ENCODE peak calls at places on chromosome 12, in seven cellular contexts. One of them, this sample, is unnamed.
A peak's percentile ranks its signal among the peaks of the same experiment; 100 is the strongest.

GRCh38 chr12:108190529-108190928 is 61.4 kb downstream of the WSCD2 start:
- DNase-seq in stomach: no peak
- DNase-seq in IMR-90: no peak
- DNase-seq in A549: no peak
- DNase-seq in neural crest cell: no peak
- DNase-seq in epithelial cell of esophagus: no peak
- DNase-seq in SK-N-SH: no peak
- DNase-seq in this sample: no peak

GRCh38 chr12:80567391-80567790 is 123.4 kb downstream of the PTPRQ start:
- DNase-seq in A549: no peak
- DNase-seq in epithelial cell of esophagus: peak; percentile 60
- DNase-seq in stomach: no peak
- DNase-seq in neural crest cell: no peak
- DNase-seq in SK-N-SH: no peak
- DNase-seq in IMR-90: peak; percentile 64
- DNase-seq in this sample: no peak

GRCh38 chr12:122955151-122955550 is 11.1 kb downstream of the ABCB9 start:
- DNase-seq in neural crest cell: no peak
- DNase-seq in IMR-90: no peak
- DNase-seq in SK-N-SH: peak; percentile 3
- DNase-seq in A549: no peak
- DNase-seq in stomach: no peak
- DNase-seq in epithelial cell of esophagus: no peak
- DNase-seq in this sample: no peak

GRCh38 chr12:79063258-79063657 is 198.7 kb downstream of the SYT1 start:
- DNase-seq in stomach: no peak
- DNase-seq in neural crest cell: no peak
- DNase-seq in IMR-90: peak; percentile 37
- DNase-seq in epithelial cell of esophagus: no peak
- DNase-seq in A549: no peak
- DNase-seq in SK-N-SH: no peak
- DNase-seq in this sample: no peak

GRCh38 chr12:50081096-50081808 is 3.9 kb upstream of the SMARCD1 start:
- DNase-seq in epithelial cell of esophagus: no peak
- DNase-seq in stomach: no peak
- DNase-seq in A549: no peak
- DNase-seq in neural crest cell: no peak
- DNase-seq in IMR-90: no peak
- DNase-seq in SK-N-SH: no peak
- DNase-seq in this sample: no peak

GRCh38 chr12:57179331-57180086 is 32.1 kb upstream of the LRP1-AS start:
- DNase-seq in A549: no peak
- DNase-seq in stomach: no peak
- DNase-seq in neural crest cell: no peak
- DNase-seq in SK-N-SH: no peak
- DNase-seq in epithelial cell of esophagus: no peak
- DNase-seq in IMR-90: no peak
- DNase-seq in this sample: no peak

GRCh38 chr12:57720606-57721595 is 17.6 kb downstream of the AGAP2 start:
- DNase-seq in neural crest cell: no peak
- DNase-seq in A549: no peak
- DNase-seq in stomach: no peak
- DNase-seq in IMR-90: no peak
- DNase-seq in epithelial cell of esophagus: no peak
- DNase-seq in SK-N-SH: no peak
- DNase-seq in this sample: no peak

GRCh38 chr12:111757361-111758119 is 9.2 kb upstream of the ALDH2 start:
- DNase-seq in IMR-90: peak; percentile 65
- DNase-seq in SK-N-SH: no peak
- DNase-seq in stomach: peak; percentile 62
- DNase-seq in epithelial cell of esophagus: no peak
- DNase-seq in neural crest cell: no peak
- DNase-seq in A549: no peak
- DNase-seq in this sample: no peak

GRCh38 chr12:100184549-100184948 is 16.1 kb upstream of the ACTR6 start:
- DNase-seq in stomach: no peak
- DNase-seq in A549: no peak
- DNase-seq in SK-N-SH: no peak
- DNase-seq in epithelial cell of esophagus: no peak
- DNase-seq in IMR-90: no peak
- DNase-seq in neural crest cell: no peak
- DNase-seq in this sample: no peak

GRCh38 chr12:104482113-104482512 is 25.4 kb downstream of the CHST11 start:
- DNase-seq in IMR-90: no peak
- DNase-seq in neural crest cell: no peak
- DNase-seq in SK-N-SH: no peak
- DNase-seq in stomach: no peak
- DNase-seq in A549: no peak
- DNase-seq in epithelial cell of esophagus: no peak
- DNase-seq in this sample: no peak

GRCh38 chr12:88650715-88651114 is 70.4 kb upstream of the KITLG start:
- DNase-seq in A549: no peak
- DNase-seq in neural crest cell: no peak
- DNase-seq in epithelial cell of esophagus: peak; percentile 92
- DNase-seq in IMR-90: peak; percentile 89
- DNase-seq in SK-N-SH: no peak
- DNase-seq in stomach: no peak
- DNase-seq in this sample: no peak

GRCh38 chr12:11716794-11717532 is 67.5 kb downstream of the ETV6 start:
- DNase-seq in IMR-90: peak; percentile 56
- DNase-seq in SK-N-SH: peak; percentile 26
- DNase-seq in stomach: no peak
- DNase-seq in neural crest cell: no peak
- DNase-seq in epithelial cell of esophagus: peak; percentile 31
- DNase-seq in A549: no peak
- DNase-seq in this sample: no peak

GRCh38 chr12:70338531-70338930 is 27.6 kb upstream of the KCNMB4 start:
- DNase-seq in SK-N-SH: no peak
- DNase-seq in neural crest cell: no peak
- DNase-seq in IMR-90: peak; percentile 23
- DNase-seq in A549: no peak
- DNase-seq in epithelial cell of esophagus: no peak
- DNase-seq in stomach: no peak
- DNase-seq in this sample: no peak

GRCh38 chr12:69534389-69534822 is 50.9 kb upstream of the CCT2 start:
- DNase-seq in epithelial cell of esophagus: peak; percentile 98
- DNase-seq in A549: peak; percentile 30
- DNase-seq in SK-N-SH: no peak
- DNase-seq in IMR-90: peak; percentile 100
- DNase-seq in neural crest cell: peak; percentile 26
- DNase-seq in stomach: no peak
- DNase-seq in this sample: no peak

GRCh38 chr12:59268295-59268809 is 327.5 kb upstream of the SLC16A7 start:
- DNase-seq in stomach: no peak
- DNase-seq in IMR-90: no peak
- DNase-seq in neural crest cell: no peak
- DNase-seq in epithelial cell of esophagus: no peak
- DNase-seq in SK-N-SH: no peak
- DNase-seq in A549: no peak
- DNase-seq in this sample: no peak

GRCh38 chr12:123019841-123020138 is 39.3 kb downstream of the ARL6IP4 start:
- DNase-seq in A549: no peak
- DNase-seq in SK-N-SH: no peak
- DNase-seq in epithelial cell of esophagus: no peak
- DNase-seq in neural crest cell: no peak
- DNase-seq in IMR-90: no peak
- DNase-seq in stomach: no peak
- DNase-seq in this sample: no peak

GRCh38 chr12:45433441-45433868 is 217.6 kb downstream of the ANO6 start:
- DNase-seq in stomach: no peak
- DNase-seq in SK-N-SH: no peak
- DNase-seq in epithelial cell of esophagus: no peak
- DNase-seq in neural crest cell: no peak
- DNase-seq in IMR-90: no peak
- DNase-seq in A549: no peak
- DNase-seq in this sample: no peak

GRCh38 chr12:69097619-69098368 is 141.6 kb upstream of the CPSF6 start:
- DNase-seq in stomach: no peak
- DNase-seq in SK-N-SH: no peak
- DNase-seq in IMR-90: no peak
- DNase-seq in epithelial cell of esophagus: peak; percentile 41
- DNase-seq in neural crest cell: no peak
- DNase-seq in A549: no peak
- DNase-seq in this sample: no peak

GRCh38 chr12:115811066-115811465 is 466.4 kb downstream of the MED13L start:
- DNase-seq in epithelial cell of esophagus: no peak
- DNase-seq in SK-N-SH: no peak
- DNase-seq in stomach: no peak
- DNase-seq in A549: no peak
- DNase-seq in neural crest cell: no peak
- DNase-seq in IMR-90: no peak
- DNase-seq in this sample: no peak

GRCh38 chr12:106722854-106723253 is 51.6 kb upstream of the RIC8B start:
- DNase-seq in stomach: no peak
- DNase-seq in neural crest cell: no peak
- DNase-seq in IMR-90: no peak
- DNase-seq in epithelial cell of esophagus: no peak
- DNase-seq in SK-N-SH: no peak
- DNase-seq in A549: no peak
- DNase-seq in this sample: no peak

GRCh38 chr12:55515696-55516095 is 23.5 kb downstream of the OR6C68 start:
- DNase-seq in SK-N-SH: no peak
- DNase-seq in stomach: no peak
- DNase-seq in A549: no peak
- DNase-seq in IMR-90: no peak
- DNase-seq in epithelial cell of esophagus: no peak
- DNase-seq in neural crest cell: no peak
- DNase-seq in this sample: no peak

GRCh38 chr12:123078114-123078465 is 72.8 kb downstream of the PITPNM2 start:
- DNase-seq in stomach: no peak
- DNase-seq in epithelial cell of esophagus: no peak
- DNase-seq in A549: no peak
- DNase-seq in IMR-90: no peak
- DNase-seq in neural crest cell: no peak
- DNase-seq in SK-N-SH: peak; percentile 38
- DNase-seq in this sample: no peak

GRCh38 chr12:106147956-106148355 is 9.2 kb upstream of the NUAK1 start:
- DNase-seq in SK-N-SH: peak; percentile 83
- DNase-seq in neural crest cell: no peak
- DNase-seq in epithelial cell of esophagus: no peak
- DNase-seq in IMR-90: no peak
- DNase-seq in stomach: peak; percentile 84
- DNase-seq in A549: no peak
- DNase-seq in this sample: no peak

GRCh38 chr12:105201389-105201788 is 34.6 kb downstream of the APPL2 start:
- DNase-seq in neural crest cell: no peak
- DNase-seq in A549: no peak
- DNase-seq in epithelial cell of esophagus: no peak
- DNase-seq in stomach: peak; percentile 41
- DNase-seq in IMR-90: no peak
- DNase-seq in SK-N-SH: no peak
- DNase-seq in this sample: no peak

GRCh38 chr12:65306603-65307501 is 28.4 kb downstream of the MSRB3 start:
- DNase-seq in SK-N-SH: peak; percentile 57
- DNase-seq in stomach: no peak
- DNase-seq in IMR-90: peak; percentile 75
- DNase-seq in neural crest cell: peak; percentile 23
- DNase-seq in A549: peak; percentile 25
- DNase-seq in epithelial cell of esophagus: peak; percentile 67
- DNase-seq in this sample: no peak

GRCh38 chr12:10113085-10113484 is 14.3 kb upstream of the CLEC1A start:
- DNase-seq in IMR-90: peak; percentile 43
- DNase-seq in SK-N-SH: no peak
- DNase-seq in A549: no peak
- DNase-seq in epithelial cell of esophagus: no peak
- DNase-seq in neural crest cell: no peak
- DNase-seq in stomach: no peak
- DNase-seq in this sample: no peak
- TF ChIP-seq CTCF in IMR-90: no peak
- TF ChIP-seq CTCF in SK-N-SH: no peak
- TF ChIP-seq CTCF in A549: no peak
- TF ChIP-seq CTCF in epithelial cell of esophagus: no peak
- TF ChIP-seq CTCF in neural crest cell: no peak
- TF ChIP-seq CTCF in stomach: no peak
- TF ChIP-seq CTCF in this sample: no peak

DNA sequence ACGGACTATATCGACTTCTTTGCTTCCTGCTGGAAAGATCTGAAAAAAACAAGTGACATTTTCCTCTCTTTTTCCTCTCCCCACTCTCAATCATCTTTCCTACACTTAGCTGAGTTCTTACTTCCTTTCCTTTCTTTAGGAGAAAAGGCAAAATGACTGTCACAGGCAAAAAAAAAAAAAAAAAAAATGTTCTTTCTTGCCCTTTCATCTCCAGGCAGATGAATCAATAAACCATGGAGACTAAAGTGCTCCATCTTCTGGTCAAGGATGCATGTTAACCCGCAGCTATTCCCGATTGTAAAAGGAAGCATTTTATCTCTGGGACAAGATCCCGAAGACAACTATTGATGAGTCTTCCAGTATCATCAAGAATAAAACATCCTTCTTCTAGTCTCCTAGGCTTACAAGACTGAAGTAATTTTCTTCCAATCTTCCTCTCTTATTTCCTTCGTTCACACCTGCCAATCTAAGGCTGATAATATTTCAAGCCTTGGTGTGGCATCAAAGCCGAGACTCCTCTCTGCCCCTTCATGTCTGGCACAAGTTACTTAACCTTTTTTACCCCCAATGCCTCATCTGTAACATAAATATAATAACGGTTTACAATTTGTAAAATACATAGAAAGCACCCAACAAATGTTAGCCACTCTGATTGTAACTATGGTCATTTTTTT is 94.2 kb upstream of the PLEKHG7 start:
- DNase-seq in neural crest cell: no peak
- DNase-seq in epithelial cell of esophagus: peak; percentile 70
- DNase-seq in stomach: no peak
- DNase-seq in A549: peak; percentile 27
- DNase-seq in SK-N-SH: peak; percentile 21
- DNase-seq in IMR-90: peak; percentile 67
- DNase-seq in this sample: no peak
- TF ChIP-seq CTCF in neural crest cell: peak; percentile 63
- TF ChIP-seq CTCF in epithelial cell of esophagus: peak; percentile 71
- TF ChIP-seq CTCF in stomach: no peak
- TF ChIP-seq CTCF in A549: peak; percentile 67
- TF ChIP-seq CTCF in SK-N-SH: peak; percentile 65
- TF ChIP-seq CTCF in IMR-90: peak; percentile 70
- TF ChIP-seq CTCF in this sample: no peak

GRCh38 chr12:16352481-16352880 is 5.0 kb downstream of the MGST1 start:
- DNase-seq in neural crest cell: no peak
- DNase-seq in IMR-90: peak; percentile 73
- DNase-seq in epithelial cell of esophagus: peak; percentile 48
- DNase-seq in SK-N-SH: no peak
- DNase-seq in stomach: no peak
- DNase-seq in A549: no peak
- DNase-seq in this sample: no peak
- TF ChIP-seq CTCF in neural crest cell: no peak
- TF ChIP-seq CTCF in IMR-90: no peak
- TF ChIP-seq CTCF in epithelial cell of esophagus: no peak
- TF ChIP-seq CTCF in SK-N-SH: no peak
- TF ChIP-seq CTCF in stomach: no peak
- TF ChIP-seq CTCF in A549: no peak
- TF ChIP-seq CTCF in this sample: no peak

DNA sequence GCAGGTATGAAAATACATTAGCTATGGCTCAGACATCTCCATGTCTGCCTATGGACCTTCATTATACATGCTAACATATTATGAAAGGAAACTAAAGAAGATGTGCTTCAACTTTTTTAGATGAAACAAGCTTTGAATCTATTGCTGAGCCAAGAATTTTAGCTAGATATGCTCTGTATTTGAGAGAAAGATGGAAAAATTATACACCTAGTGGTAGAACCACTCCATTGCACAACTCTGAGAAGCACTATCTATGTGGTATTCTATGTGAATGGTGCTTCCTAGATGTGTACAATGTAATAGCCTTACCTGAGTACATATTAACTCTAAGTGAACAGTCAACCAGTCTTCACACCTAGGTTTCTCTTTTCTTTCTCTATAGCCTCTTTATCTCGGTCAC is 17.3 kb downstream of the EPYC start:
- DNase-seq in neural crest cell: no peak
- DNase-seq in A549: no peak
- DNase-seq in stomach: no peak
- DNase-seq in IMR-90: no peak
- DNase-seq in SK-N-SH: no peak
- DNase-seq in epithelial cell of esophagus: no peak
- DNase-seq in this sample: no peak
- TF ChIP-seq CTCF in neural crest cell: peak; percentile 45
- TF ChIP-seq CTCF in A549: no peak
- TF ChIP-seq CTCF in stomach: no peak
- TF ChIP-seq CTCF in IMR-90: no peak
- TF ChIP-seq CTCF in SK-N-SH: peak; percentile 19
- TF ChIP-seq CTCF in epithelial cell of esophagus: no peak
- TF ChIP-seq CTCF in this sample: no peak

This sample was measured in natural killer cell.